ENCODE peak calls at places on chromosomes 7 and 10, in four cellular contexts. C is breast epithelium; B is effector memory CD4-positive, alpha-beta T cell; R is SK-N-SH. V is an unnamed sample. For H3K9me3, the result is how much of the 10 kb centered on the place peaks cover.

GRCh38 chr10:71765907-71766716 is 7.2 kb downstream of the VSIR start:
- DNase-seq in C (no peak), B (no peak), R (no peak), V (no peak)

GRCh38 chr10:94115725-94116124 is 122.0 kb downstream of the PLCE1 start:
- DNase-seq in C (no peak), B (no peak), R (no peak), V (no peak)

GRCh38 chr10:124403548-124403947 is 15.2 kb downstream of the OAT start:
- DNase-seq in C (no peak), B (no peak), R (peak), V (peak)

GRCh38 chr10:88553116-88553752 is 29.9 kb downstream of the RNLS start:
- DNase-seq in C (no peak), B (peak), R (peak), V (peak)

GRCh38 chr7:28933874-28934265 is 24.3 kb downstream of the TRIL start:
- DNase-seq in C (no peak), B (no peak), R (no peak), V (no peak)

GRCh38 chr10:103069453-103070331 is 123.4 kb downstream of the NT5C2 start:
- DNase-seq in C (peak), B (peak), R (peak), V (peak)

GRCh38 chr7:31074403-31074802 is 22.3 kb downstream of the ADCYAP1R1 start:
- DNase-seq in C (no peak), B (no peak), R (no peak), V (no peak)

GRCh38 chr10:124626759-124627380 is 117.3 kb downstream of the FAM53B start:
- DNase-seq in C (no peak), B (no peak), R (no peak), V (peak)

GRCh38 chr10:437698-438490 is 251.6 kb downstream of the DIP2C start:
- DNase-seq in C (no peak), B (no peak), R (no peak), V (peak)

GRCh38 chr10:89062861-89063260 is 72.3 kb downstream of the FAS start:
- DNase-seq in C (no peak), B (no peak), R (no peak), V (no peak)

GRCh38 chr10:126895214-126895781 is 9.9 kb upstream of the DOCK1 start:
- DNase-seq in C (no peak), B (no peak), R (no peak), V (no peak)

GRCh38 chr10:103688451-103688850 is 166.9 kb downstream of the SH3PXD2A start:
- DNase-seq in C (no peak), B (no peak), R (no peak), V (no peak)

GRCh38 chr7:70602135-70602534 is 529.8 kb upstream of the GALNT17 start:
- DNase-seq in C (no peak), B (no peak), R (no peak), V (no peak)

GRCh38 chr10:110512461-110513187 is 14.9 kb downstream of the DUSP5 start:
- DNase-seq in C (no peak), B (no peak), R (no peak), V (no peak)

GRCh38 chr10:119466655-119467054 is 75.9 kb downstream of the RGS10 start:
- DNase-seq in C (no peak), B (peak), R (no peak), V (no peak)

GRCh38 chr7:149320313-149321124 is 58.5 kb downstream of the ZNF783 start:
- DNase-seq in C (no peak), B (no peak), R (no peak), V (no peak)

DNA sequence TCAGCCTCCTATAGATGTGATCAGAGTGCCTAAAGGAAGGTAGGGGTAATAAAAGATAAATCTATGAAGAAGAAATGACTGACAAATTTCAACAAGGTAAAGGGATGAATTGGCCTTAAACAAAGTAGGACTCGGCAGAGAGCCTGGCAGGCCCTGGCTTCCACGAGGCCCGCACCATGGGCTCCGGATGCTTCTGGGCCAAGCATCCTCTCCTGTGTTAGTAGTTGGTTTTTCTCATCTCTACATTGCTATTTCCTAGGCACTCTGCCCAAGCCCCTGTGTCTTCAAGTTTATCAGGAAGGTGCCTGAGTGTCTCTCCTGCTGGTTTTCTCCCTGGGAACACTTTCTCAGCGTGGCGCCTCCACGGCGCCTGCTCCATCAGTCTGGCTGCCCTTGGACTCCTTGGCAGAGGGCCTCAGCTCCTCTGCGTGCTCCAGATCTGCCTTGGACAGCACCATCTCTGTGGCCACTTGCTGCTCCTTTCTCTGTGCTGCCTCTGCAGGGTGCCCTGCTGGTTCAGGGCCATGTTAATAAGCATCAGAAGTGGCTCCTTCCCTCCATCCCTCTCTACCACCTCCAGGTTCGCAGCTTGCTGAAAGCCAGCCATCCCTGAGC is 413.3 kb upstream of the DPP6 start:
- DNase-seq in C (no peak), B (no peak), R (no peak), V (no peak)
- H3K9me3 ChIP-seq in C (under half), B (under half), R (under half), V (under half)

GRCh38 chr7:157839226-157839625 is 502.4 kb downstream of the DNAJB6 start:
- DNase-seq in C (no peak), B (no peak), R (no peak), V (no peak)

GRCh38 chr7:157839672-157840167 is 502.9 kb downstream of the DNAJB6 start:
- DNase-seq in C (no peak), B (no peak), R (no peak), V (no peak)

GRCh38 chr7:157841757-157842390 is 505.1 kb downstream of the DNAJB6 start:
- DNase-seq in C (no peak), B (no peak), R (no peak), V (no peak)

GRCh38 chr7:157840913-157841756 is 504.3 kb downstream of the DNAJB6 start:
- DNase-seq in C (no peak), B (no peak), R (no peak), V (no peak)

DNA sequence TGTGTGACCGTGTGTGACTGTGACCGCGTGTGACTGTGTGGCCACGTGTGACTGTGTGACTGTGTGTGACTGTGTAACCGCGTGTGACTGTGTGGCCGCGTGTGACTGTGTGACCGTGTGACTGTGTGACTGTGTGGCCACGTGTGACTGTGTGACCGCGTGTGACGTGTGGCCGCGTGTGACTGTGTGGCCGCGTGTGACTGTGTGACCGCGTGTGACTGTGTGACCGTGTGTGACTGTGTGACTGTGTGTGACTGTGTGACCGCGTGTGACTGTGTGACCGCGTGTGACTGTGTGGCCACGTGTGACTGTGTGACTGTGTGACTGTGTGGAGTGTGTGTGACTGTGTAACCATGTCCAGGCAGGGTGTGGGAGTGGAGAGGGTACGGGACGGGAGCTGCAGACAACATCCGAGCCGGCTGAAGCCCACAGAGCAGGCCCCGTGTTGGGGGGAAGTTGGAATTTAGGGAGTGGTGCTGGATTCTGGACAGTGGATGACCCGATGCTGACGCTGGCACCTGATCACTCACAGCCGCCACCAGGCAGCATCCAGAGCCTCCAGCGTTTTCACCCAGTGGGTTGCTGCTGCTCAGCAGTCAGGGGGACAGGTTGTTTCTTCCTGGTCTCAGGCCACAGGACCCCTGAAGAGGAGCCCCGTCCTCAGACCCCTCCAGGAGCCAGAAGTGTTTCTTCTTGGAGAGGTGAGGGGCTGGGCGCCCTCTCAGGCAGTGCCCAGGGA is 503.5 kb downstream of the DNAJB6 start:
- DNase-seq in C (no peak), B (no peak), R (no peak), V (no peak)
- H3K9me3 ChIP-seq in C (under half), B (under half), R (under half), V (under half)

GRCh38 chr7:158007697-158008257 is 579.8 kb downstream of the PTPRN2 start:
- DNase-seq in C (no peak), B (no peak), R (no peak), V (no peak)

GRCh38 chr7:158010956-158011698 is 576.5 kb downstream of the PTPRN2 start:
- DNase-seq in C (no peak), B (no peak), R (no peak), V (no peak)

GRCh38 chr7:158011941-158012340 is 575.7 kb downstream of the PTPRN2 start:
- DNase-seq in C (no peak), B (no peak), R (no peak), V (no peak)

GRCh38 chr7:158008267-158008666 is 579.4 kb downstream of the PTPRN2 start:
- DNase-seq in C (no peak), B (no peak), R (no peak), V (no peak)

DNA sequence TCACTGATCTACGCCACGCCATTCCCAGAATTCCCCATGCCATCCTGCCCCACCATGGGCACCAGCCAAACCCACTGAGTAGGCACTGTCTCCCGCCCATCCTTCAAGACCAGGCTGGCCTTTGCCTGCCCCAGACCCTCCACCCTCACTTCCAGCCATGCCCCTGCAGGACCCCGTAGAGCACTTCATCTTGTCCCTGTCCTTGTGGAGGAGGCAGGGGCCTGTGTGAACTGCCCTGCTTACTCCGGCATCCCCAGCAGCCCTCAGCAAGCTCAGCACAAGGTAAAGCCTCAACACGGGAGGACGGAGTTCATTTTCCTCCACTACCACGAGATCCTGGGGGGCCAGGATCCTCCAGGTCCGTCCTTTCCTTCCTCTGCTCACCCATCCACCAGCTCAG is 577.7 kb downstream of the PTPRN2 start:
- DNase-seq in C (no peak), B (no peak), R (no peak), V (no peak)
- H3K9me3 ChIP-seq in C (under half), B (under half), R (under half), V (under half)

GRCh38 chr7:52507546-52507945 is 527.9 kb upstream of the POM121L12 start:
- DNase-seq in C (no peak), B (no peak), R (no peak), V (no peak)
- H3K9me3 ChIP-seq in C (under half), B (under half), R (under half), V (under half)

GRCh38 chr10:82399850-82400249 is 524.9 kb downstream of the NRG3 start:
- DNase-seq in C (no peak), B (no peak), R (no peak), V (no peak)

GRCh38 chr10:82397859-82398258 is 522.9 kb downstream of the NRG3 start:
- DNase-seq in C (no peak), B (no peak), R (no peak), V (no peak)

DNA sequence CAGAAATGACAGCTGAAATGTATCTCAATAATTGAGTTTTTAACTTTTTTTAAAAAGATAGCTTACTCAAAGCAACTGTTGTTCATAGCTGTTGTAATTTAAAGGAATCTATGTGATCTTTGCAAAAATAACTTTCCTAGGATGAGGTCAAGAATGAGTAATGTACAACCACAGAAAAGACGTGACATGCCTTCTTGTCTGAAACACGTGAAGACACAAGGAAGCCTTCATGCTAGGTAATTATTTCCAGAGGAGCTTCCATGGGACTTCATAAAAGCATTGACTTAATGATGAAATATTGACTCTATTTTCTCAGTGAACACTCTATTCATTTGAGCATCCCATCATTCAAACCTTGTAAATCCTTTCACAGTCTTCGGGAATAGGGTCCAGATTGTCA is 527.9 kb downstream of the NRG3 start:
- DNase-seq in C (no peak), B (no peak), R (no peak), V (no peak)
- H3K9me3 ChIP-seq in C (under half), B (under half), R (under half), V (under half)

GRCh38 chr7:157903296-157903695 is 566.5 kb downstream of the DNAJB6 start:
- DNase-seq in C (peak), B (no peak), R (no peak), V (no peak)
- H3K9me3 ChIP-seq in C (under half), B (under half), R (under half), V (under half)

DNA sequence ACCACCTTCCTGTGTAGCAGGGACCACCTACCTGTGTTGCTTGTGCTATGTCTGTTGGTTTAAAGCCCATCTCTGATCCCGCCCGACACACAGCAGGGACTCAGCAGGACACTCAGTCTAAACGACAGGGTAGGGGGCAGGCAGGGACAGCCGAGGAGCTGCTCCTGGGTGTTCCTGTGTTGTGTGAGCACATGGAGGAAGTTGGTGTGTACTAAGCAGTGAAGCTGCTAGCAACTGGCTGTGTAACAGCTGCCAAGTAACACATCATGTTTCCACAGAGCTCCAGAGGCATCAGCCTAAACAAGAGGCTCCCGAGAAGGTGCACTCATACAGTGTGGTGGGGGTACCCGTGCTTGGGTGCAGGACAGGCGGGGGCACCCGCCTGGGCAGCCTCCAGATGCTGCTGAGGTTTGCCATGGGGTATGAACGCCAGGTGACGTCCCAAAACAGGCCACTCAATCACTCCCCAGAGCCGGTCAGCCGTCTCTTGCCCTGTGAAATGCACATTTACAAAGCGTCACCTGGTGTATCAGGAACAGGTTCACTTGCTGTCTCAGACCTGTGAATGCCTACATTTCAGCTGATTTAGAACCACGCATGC is 59.6 kb downstream of the PTPRN2 start:
- DNase-seq in C (no peak), B (no peak), R (no peak), V (no peak)
- H3K9me3 ChIP-seq in C (under half), B (under half), R (under half), V (under half)

GRCh38 chr7:158419238-158419785 is 168.3 kb downstream of the PTPRN2 start:
- DNase-seq in C (no peak), B (no peak), R (no peak), V (no peak)
- H3K9me3 ChIP-seq in C (under half), B (under half), R (under half), V (under half)

DNA sequence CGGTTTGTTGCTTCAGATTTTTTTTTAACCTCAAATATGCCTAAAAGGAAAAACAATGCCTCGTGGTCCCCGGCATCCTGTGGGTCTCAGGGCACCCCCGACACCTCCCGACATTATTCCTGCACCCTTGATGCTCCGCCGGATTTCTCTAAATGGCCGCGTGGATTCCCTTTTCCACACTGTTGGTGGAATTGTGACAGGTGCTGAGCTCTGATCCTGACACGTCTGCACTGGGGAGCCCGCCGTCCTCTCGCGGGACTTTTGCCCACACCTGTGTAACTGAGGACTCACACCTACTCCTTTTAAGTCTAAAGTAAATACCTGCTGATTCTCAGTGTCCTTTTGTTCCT is 568.0 kb downstream of the DNAJB6 start:
- DNase-seq in C (peak), B (no peak), R (no peak), V (no peak)
- H3K9me3 ChIP-seq in C (under half), B (under half), R (under half), V (under half)

DNA sequence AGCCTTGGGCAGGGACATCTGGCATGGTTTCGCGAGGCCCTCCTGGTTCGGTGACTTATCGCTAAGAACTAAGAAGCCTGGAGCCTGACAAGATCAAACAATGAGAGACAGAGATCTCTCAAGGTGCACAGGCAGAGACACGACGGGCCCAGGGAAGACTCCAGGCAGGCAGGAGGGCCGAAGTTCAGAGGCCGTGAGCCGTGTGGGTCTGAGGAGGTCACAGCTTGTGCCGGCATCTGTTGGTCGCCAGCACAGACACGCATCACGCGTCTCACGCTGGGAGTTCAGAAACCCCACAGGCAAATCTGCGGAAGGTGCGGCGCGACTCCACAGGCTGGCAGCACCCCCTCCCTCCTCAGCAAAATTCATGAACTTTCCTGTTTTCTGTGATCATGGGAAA is 314.0 kb downstream of the DNAJB6 start:
- DNase-seq in C (no peak), B (no peak), R (no peak), V (no peak)
- H3K9me3 ChIP-seq in C (under half), B (under half), R (under half), V (under half)

V was measured in CD4-positive, CD25-positive, alpha-beta regulatory T cell.